ENCODE peak calls at places on chromosomes 4 and X, in seven cellular contexts. One of them, this sample, is unnamed.
A peak's percentile ranks its signal among the peaks of the same experiment; 100 is the strongest.

GRCh38 chr4:97496298-97496873 is 646.9 kb downstream of the STPG2 start:
- DNase-seq in GM12865: no peak
- DNase-seq in transverse colon: no peak
- DNase-seq in NB4: no peak
- DNase-seq in astrocyte of the spinal cord: peak; percentile 48
- DNase-seq in IMR-90: no peak
- DNase-seq in aorta: no peak
- DNase-seq in this sample: no peak

GRCh38 chr4:675036-675804 is 878 bp downstream of the MYL5 start:
- DNase-seq in GM12865: peak; percentile 47
- DNase-seq in transverse colon: peak; percentile 21
- DNase-seq in NB4: peak; percentile 69
- DNase-seq in astrocyte of the spinal cord: no peak
- DNase-seq in IMR-90: no peak
- DNase-seq in aorta: peak; percentile 63
- DNase-seq in this sample: no peak

GRCh38 chr4:141802324-141802723 is 165.9 kb downstream of the IL15 start:
- DNase-seq in GM12865: no peak
- DNase-seq in transverse colon: no peak
- DNase-seq in NB4: no peak
- DNase-seq in astrocyte of the spinal cord: peak; percentile 84
- DNase-seq in IMR-90: peak; percentile 82
- DNase-seq in aorta: no peak
- DNase-seq in this sample: peak; percentile 88

GRCh38 chr4:121421594-121421993 is 40.8 kb upstream of the QRFPR start:
- DNase-seq in GM12865: peak; percentile 10
- DNase-seq in transverse colon: no peak
- DNase-seq in NB4: peak; percentile 37
- DNase-seq in astrocyte of the spinal cord: no peak
- DNase-seq in IMR-90: no peak
- DNase-seq in aorta: no peak
- DNase-seq in this sample: no peak

GRCh38 chr4:125703443-125703842 is 388.7 kb downstream of the FAT4 start:
- DNase-seq in GM12865: no peak
- DNase-seq in transverse colon: no peak
- DNase-seq in NB4: no peak
- DNase-seq in astrocyte of the spinal cord: peak; percentile 56
- DNase-seq in IMR-90: peak; percentile 61
- DNase-seq in aorta: no peak
- DNase-seq in this sample: peak; percentile 15

GRCh38 chr4:1036095-1036494 is 24.7 kb downstream of the FGFRL1 start:
- DNase-seq in GM12865: no peak
- DNase-seq in transverse colon: no peak
- DNase-seq in NB4: no peak
- DNase-seq in astrocyte of the spinal cord: no peak
- DNase-seq in IMR-90: no peak
- DNase-seq in aorta: no peak
- DNase-seq in this sample: no peak

GRCh38 chr4:154858166-154858565 is 77.1 kb downstream of the RBM46 start:
- DNase-seq in GM12865: no peak
- DNase-seq in transverse colon: no peak
- DNase-seq in NB4: no peak
- DNase-seq in astrocyte of the spinal cord: no peak
- DNase-seq in IMR-90: no peak
- DNase-seq in aorta: no peak
- DNase-seq in this sample: no peak

GRCh38 chr4:135515295-135515694 is 1313.7 kb upstream of the PABPC4L start:
- DNase-seq in GM12865: no peak
- DNase-seq in transverse colon: no peak
- DNase-seq in NB4: no peak
- DNase-seq in astrocyte of the spinal cord: peak; percentile 66
- DNase-seq in IMR-90: no peak
- DNase-seq in aorta: no peak
- DNase-seq in this sample: no peak

GRCh38 chr4:168845897-168846296 is 164.2 kb downstream of the CBR4 start:
- DNase-seq in GM12865: no peak
- DNase-seq in transverse colon: no peak
- DNase-seq in NB4: no peak
- DNase-seq in astrocyte of the spinal cord: no peak
- DNase-seq in IMR-90: no peak
- DNase-seq in aorta: no peak
- DNase-seq in this sample: no peak

GRCh38 chr4:41360214-41360910 is 103.6 kb downstream of the UCHL1 start:
- DNase-seq in GM12865: peak; percentile 8
- DNase-seq in transverse colon: peak; percentile 64
- DNase-seq in NB4: peak; percentile 29
- DNase-seq in astrocyte of the spinal cord: peak; percentile 36
- DNase-seq in IMR-90: peak; percentile 20
- DNase-seq in aorta: peak; percentile 79
- DNase-seq in this sample: no peak

GRCh38 chr4:127165971-127166370 is 466.8 kb upstream of the INTU start:
- DNase-seq in GM12865: no peak
- DNase-seq in transverse colon: no peak
- DNase-seq in NB4: no peak
- DNase-seq in astrocyte of the spinal cord: no peak
- DNase-seq in IMR-90: peak; percentile 53
- DNase-seq in aorta: no peak
- DNase-seq in this sample: no peak

GRCh38 chr4:44563496-44563895 is 87.9 kb downstream of the YIPF7 start:
- DNase-seq in GM12865: no peak
- DNase-seq in transverse colon: no peak
- DNase-seq in NB4: no peak
- DNase-seq in astrocyte of the spinal cord: no peak
- DNase-seq in IMR-90: no peak
- DNase-seq in aorta: no peak
- DNase-seq in this sample: no peak

GRCh38 chr4:169219440-169219839 is 51.3 kb downstream of the SH3RF1 start:
- DNase-seq in GM12865: no peak
- DNase-seq in transverse colon: no peak
- DNase-seq in NB4: no peak
- DNase-seq in astrocyte of the spinal cord: no peak
- DNase-seq in IMR-90: no peak
- DNase-seq in aorta: no peak
- DNase-seq in this sample: no peak

GRCh38 chrX:44343412-44343942 is at the start of gene EFHC2:
- DNase-seq in GM12865: peak; percentile 2
- DNase-seq in transverse colon: peak; percentile 28
- DNase-seq in NB4: peak; percentile 58
- DNase-seq in astrocyte of the spinal cord: no peak
- DNase-seq in IMR-90: no peak
- DNase-seq in aorta: peak; percentile 53
- DNase-seq in this sample: no peak

GRCh38 chrX:144592036-144592435 is 655.3 kb upstream of the SPANXN1 start:
- DNase-seq in GM12865: no peak
- DNase-seq in transverse colon: no peak
- DNase-seq in NB4: no peak
- DNase-seq in astrocyte of the spinal cord: no peak
- DNase-seq in IMR-90: no peak
- DNase-seq in aorta: no peak
- DNase-seq in this sample: no peak

GRCh38 chr4:118842055-118842454 is 6.1 kb upstream of the SEC24D start:
- DNase-seq in GM12865: no peak
- DNase-seq in transverse colon: no peak
- DNase-seq in NB4: no peak
- DNase-seq in astrocyte of the spinal cord: peak; percentile 73
- DNase-seq in IMR-90: peak; percentile 82
- DNase-seq in aorta: no peak
- DNase-seq in this sample: no peak

GRCh38 chrX:25151749-25152148 is 136.0 kb upstream of the ARX start:
- DNase-seq in GM12865: no peak
- DNase-seq in transverse colon: no peak
- DNase-seq in NB4: no peak
- DNase-seq in astrocyte of the spinal cord: no peak
- DNase-seq in IMR-90: no peak
- DNase-seq in aorta: no peak
- DNase-seq in this sample: no peak

GRCh38 chr4:90099795-90100194 is 27.4 kb upstream of the CCSER1 start:
- DNase-seq in GM12865: no peak
- DNase-seq in transverse colon: no peak
- DNase-seq in NB4: peak; percentile 60
- DNase-seq in astrocyte of the spinal cord: peak; percentile 32
- DNase-seq in IMR-90: no peak
- DNase-seq in aorta: no peak
- DNase-seq in this sample: no peak

GRCh38 chrX:19514791-19515614 is at the start of gene MAP3K15:
- DNase-seq in GM12865: peak; percentile 24
- DNase-seq in transverse colon: peak; percentile 14
- DNase-seq in NB4: peak; percentile 66
- DNase-seq in astrocyte of the spinal cord: no peak
- DNase-seq in IMR-90: no peak
- DNase-seq in aorta: no peak
- DNase-seq in this sample: no peak
- H3K4me3 ChIP-seq in GM12865: peak within 1 kb of the TSS; percentile 47
- H3K4me3 ChIP-seq in transverse colon: peak within 1 kb of the TSS; percentile 13
- H3K4me3 ChIP-seq in NB4: peak within 1 kb of the TSS; percentile 48
- H3K4me3 ChIP-seq in astrocyte of the spinal cord: no peak within 1 kb of the TSS
- H3K4me3 ChIP-seq in IMR-90: no peak within 1 kb of the TSS
- H3K4me3 ChIP-seq in aorta: no peak within 1 kb of the TSS
- H3K4me3 ChIP-seq in this sample: no peak within 1 kb of the TSS

GRCh38 chrX:10111364-10112148 is 45.2 kb upstream of the CLCN4 start:
- DNase-seq in GM12865: peak; percentile 89
- DNase-seq in transverse colon: peak; percentile 56
- DNase-seq in NB4: no peak
- DNase-seq in astrocyte of the spinal cord: no peak
- DNase-seq in IMR-90: peak; percentile 14
- DNase-seq in aorta: no peak
- DNase-seq in this sample: no peak
- H3K4me3 ChIP-seq in GM12865: peak overlapping the region; percentile 45
- H3K4me3 ChIP-seq in transverse colon: no peak overlapping the region
- H3K4me3 ChIP-seq in NB4: no peak overlapping the region
- H3K4me3 ChIP-seq in astrocyte of the spinal cord: no peak overlapping the region
- H3K4me3 ChIP-seq in IMR-90: no peak overlapping the region
- H3K4me3 ChIP-seq in aorta: no peak overlapping the region
- H3K4me3 ChIP-seq in this sample: no peak overlapping the region

GRCh38 chr4:82726601-82727000 is 72.0 kb downstream of the SCD5 start:
- DNase-seq in GM12865: no peak
- DNase-seq in transverse colon: no peak
- DNase-seq in NB4: no peak
- DNase-seq in astrocyte of the spinal cord: no peak
- DNase-seq in IMR-90: no peak
- DNase-seq in aorta: no peak
- DNase-seq in this sample: no peak
- H3K4me3 ChIP-seq in GM12865: no peak overlapping the region
- H3K4me3 ChIP-seq in transverse colon: no peak overlapping the region
- H3K4me3 ChIP-seq in NB4: no peak overlapping the region
- H3K4me3 ChIP-seq in astrocyte of the spinal cord: no peak overlapping the region
- H3K4me3 ChIP-seq in IMR-90: no peak overlapping the region
- H3K4me3 ChIP-seq in aorta: no peak overlapping the region
- H3K4me3 ChIP-seq in this sample: no peak overlapping the region

GRCh38 chrX:112867570-112867969 is 26.9 kb upstream of the AMOT start:
- DNase-seq in GM12865: no peak
- DNase-seq in transverse colon: no peak
- DNase-seq in NB4: no peak
- DNase-seq in astrocyte of the spinal cord: no peak
- DNase-seq in IMR-90: no peak
- DNase-seq in aorta: no peak
- DNase-seq in this sample: no peak

GRCh38 chrX:112866175-112866574 is 25.5 kb upstream of the AMOT start:
- DNase-seq in GM12865: no peak
- DNase-seq in transverse colon: no peak
- DNase-seq in NB4: no peak
- DNase-seq in astrocyte of the spinal cord: no peak
- DNase-seq in IMR-90: peak; percentile 52
- DNase-seq in aorta: no peak
- DNase-seq in this sample: no peak

GRCh38 chrX:112868586-112868985 is 28.0 kb upstream of the AMOT start:
- DNase-seq in GM12865: no peak
- DNase-seq in transverse colon: no peak
- DNase-seq in NB4: no peak
- DNase-seq in astrocyte of the spinal cord: no peak
- DNase-seq in IMR-90: no peak
- DNase-seq in aorta: no peak
- DNase-seq in this sample: no peak

GRCh38 chrX:112865464-112866025 is 24.9 kb upstream of the AMOT start:
- DNase-seq in GM12865: no peak
- DNase-seq in transverse colon: no peak
- DNase-seq in NB4: no peak
- DNase-seq in astrocyte of the spinal cord: no peak
- DNase-seq in IMR-90: no peak
- DNase-seq in aorta: no peak
- DNase-seq in this sample: no peak

DNA sequence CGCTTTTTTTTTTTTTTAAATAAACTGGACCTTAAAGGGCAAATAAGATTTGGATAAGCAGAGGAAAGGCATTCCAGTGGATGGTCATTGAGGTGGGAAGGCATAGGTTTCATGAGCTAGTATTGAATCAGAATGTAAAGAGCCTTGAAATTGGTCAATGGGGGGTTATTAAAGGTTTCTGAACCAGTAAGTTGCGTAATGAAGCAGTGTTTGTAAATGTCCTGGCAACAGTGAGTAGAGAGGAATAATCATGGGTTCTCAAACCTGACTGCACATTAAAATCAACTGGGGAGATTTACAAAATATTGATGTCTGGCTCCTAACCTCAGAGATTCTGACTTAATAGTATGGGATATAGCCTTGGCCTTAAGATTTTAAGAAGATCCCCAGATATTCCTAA is 23.2 kb upstream of the AMOT start:
- DNase-seq in GM12865: no peak
- DNase-seq in transverse colon: no peak
- DNase-seq in NB4: no peak
- DNase-seq in astrocyte of the spinal cord: no peak
- DNase-seq in IMR-90: no peak
- DNase-seq in aorta: no peak
- DNase-seq in this sample: no peak
- H3K4me3 ChIP-seq in GM12865: no peak overlapping the region
- H3K4me3 ChIP-seq in transverse colon: no peak overlapping the region
- H3K4me3 ChIP-seq in NB4: no peak overlapping the region
- H3K4me3 ChIP-seq in astrocyte of the spinal cord: no peak overlapping the region
- H3K4me3 ChIP-seq in IMR-90: no peak overlapping the region
- H3K4me3 ChIP-seq in aorta: no peak overlapping the region
- H3K4me3 ChIP-seq in this sample: no peak overlapping the region

DNA sequence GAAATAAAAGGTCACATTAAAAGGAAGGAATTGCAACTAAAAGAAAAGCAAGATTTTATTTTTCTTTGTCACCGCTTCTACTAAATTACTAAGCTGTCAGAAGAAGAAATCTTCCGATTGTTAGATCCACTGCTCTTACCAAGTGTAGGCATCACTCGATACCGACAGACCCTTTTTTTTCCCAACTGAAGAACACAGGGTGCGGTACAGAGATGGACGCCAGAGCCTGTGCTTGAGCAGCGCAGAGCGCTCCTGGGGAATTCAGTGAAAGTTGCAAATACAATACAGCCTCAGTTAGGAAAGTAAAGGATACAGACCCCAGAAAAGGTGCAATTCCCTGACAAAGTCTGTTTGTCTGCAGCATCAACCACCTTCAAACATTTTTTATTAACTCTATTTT is 94.9 kb upstream of the WDR17 start:
- DNase-seq in GM12865: no peak
- DNase-seq in transverse colon: no peak
- DNase-seq in NB4: no peak
- DNase-seq in astrocyte of the spinal cord: peak; percentile 14
- DNase-seq in IMR-90: no peak
- DNase-seq in aorta: no peak
- DNase-seq in this sample: no peak
- H3K4me3 ChIP-seq in GM12865: no peak overlapping the region
- H3K4me3 ChIP-seq in transverse colon: peak overlapping the region; percentile 3
- H3K4me3 ChIP-seq in NB4: no peak overlapping the region
- H3K4me3 ChIP-seq in astrocyte of the spinal cord: no peak overlapping the region
- H3K4me3 ChIP-seq in IMR-90: no peak overlapping the region
- H3K4me3 ChIP-seq in aorta: no peak overlapping the region
- H3K4me3 ChIP-seq in this sample: no peak overlapping the region

This sample was measured in BJ.